ENCODE peak calls at places on chromosomes 7 and 10, in nine cellular contexts. E is breast epithelium; W is activated naive CD4-positive, alpha-beta T cell; S is NCI-H1092 treated with DMSO at 0.1 percent for 48 hours; Q is astrocyte of the spinal cord; Z is endothelial cell; B is Peyer's patch; G is stimulated activated CD4-positive, alpha-beta T cell treated with anti-CD3 and anti-CD28 coated beads, TNF-alpha, amount 100 ng/mL, for 48 hours; I is tibial artery. M is an unnamed sample.

GRCh38 chr7:126202177-126202576 is 1050.6 kb downstream of the GRM8 start:
- DNase-seq in B (no peak), S (no peak), G (no peak), Z (no peak), Q (no peak), E (no peak), I (no peak), W (no peak), M (no peak)

GRCh38 chr7:4765776-4766490 is 9.5 kb upstream of the AP5Z1 start:
- DNase-seq in I (no peak), E (no peak), W (no peak), S (no peak), Q (no peak), Z (no peak), B (no peak), G (no peak), M (no peak)

GRCh38 chr7:36014961-36015360 is 138.1 kb upstream of the EEPD1 start:
- DNase-seq in W (no peak), Q (no peak), B (no peak), S (no peak), G (no peak), Z (no peak), E (no peak), I (no peak), M (no peak)

GRCh38 chr7:44325811-44326241 is 432 bp upstream of the CAMK2B start:
- DNase-seq in G (no peak), E (no peak), Q (no peak), S (peak), B (peak), Z (no peak), I (no peak), W (no peak), M (no peak)

GRCh38 chr10:60130130-60130579 is 223.8 kb upstream of the CCDC6 start:
- DNase-seq in Z (no peak), S (no peak), G (no peak), B (peak), E (no peak), W (no peak), Q (no peak), I (no peak), M (no peak)

GRCh38 chr10:28217848-28218247 is 85.0 kb downstream of the MPP7 start:
- DNase-seq in Q (peak), G (no peak), I (no peak), E (no peak), Z (no peak), B (no peak), S (no peak), W (no peak), M (no peak)

GRCh38 chr7:158655931-158656441 is 48.6 kb downstream of the NCAPG2 start:
- DNase-seq in I (no peak), G (peak), E (no peak), S (no peak), Q (no peak), W (no peak), B (no peak), Z (no peak), M (no peak)

GRCh38 chr7:69457912-69458491 is 140.3 kb upstream of the AUTS2 start:
- DNase-seq in B (no peak), E (no peak), G (no peak), Z (no peak), S (peak), I (no peak), W (no peak), Q (peak), M (peak)

GRCh38 chr7:69019437-69019836 is 578.8 kb upstream of the AUTS2 start:
- DNase-seq in S (no peak), B (no peak), Q (no peak), G (no peak), E (no peak), W (no peak), I (no peak), Z (no peak), M (no peak)

GRCh38 chr10:29858352-29859267 is 200.8 kb downstream of the JCAD start:
- DNase-seq in Z (peak), W (no peak), G (no peak), I (peak), B (peak), E (peak), S (peak), Q (peak), M (peak)

GRCh38 chr7:93890464-93891068 is at the start of gene TFPI2:
- DNase-seq in I (no peak), G (no peak), E (no peak), B (no peak), W (no peak), Z (peak), Q (peak), S (no peak), M (no peak)

GRCh38 chr7:20199015-20199737 is 18.0 kb downstream of the MACC1 start:
- DNase-seq in Z (no peak), I (peak), E (no peak), W (no peak), Q (peak), B (peak), G (no peak), S (peak), M (peak)

GRCh38 chr10:43778571-43778970 is 129.9 kb upstream of the ZNF32 start:
- DNase-seq in B (no peak), I (no peak), S (no peak), G (no peak), E (no peak), Q (no peak), Z (no peak), W (no peak), M (no peak)

GRCh38 chr7:158284617-158285382 is 302.8 kb downstream of the PTPRN2 start:
- DNase-seq in W (no peak), Q (no peak), I (peak), Z (no peak), B (peak), S (no peak), G (no peak), E (no peak), M (no peak)

GRCh38 chr10:5960070-5960972 is 17.0 kb downstream of the IL15RA start:
- DNase-seq in W (no peak), S (no peak), E (peak), Q (peak), I (no peak), G (no peak), B (peak), Z (no peak), M (peak)

GRCh38 chr10:77620731-77621130 is 16.9 kb downstream of the KCNMA1 start:
- DNase-seq in Q (peak), W (no peak), Z (no peak), G (no peak), E (no peak), S (no peak), B (no peak), I (no peak), M (no peak)

GRCh38 chr7:135877799-135878198 is 99.4 kb downstream of the MTPN start:
- DNase-seq in G (no peak), S (no peak), I (no peak), B (no peak), Q (peak), Z (no peak), W (no peak), E (no peak), M (no peak)

GRCh38 chr7:99730262-99730810 is 4.7 kb downstream of the CYP3A7 start:
- DNase-seq in W (no peak), Z (no peak), Q (no peak), I (no peak), E (no peak), G (no peak), S (no peak), B (no peak), M (no peak)

GRCh38 chr10:113788604-113789083 is 37.2 kb downstream of the PLEKHS1 start:
- DNase-seq in W (no peak), I (peak), G (no peak), E (no peak), Q (peak), B (no peak), S (no peak), Z (no peak), M (no peak)

GRCh38 chr7:156927571-156928405 is 21.7 kb upstream of the NOM1 start:
- DNase-seq in G (no peak), W (no peak), S (no peak), Q (no peak), B (peak), I (no peak), E (no peak), Z (no peak), M (peak)

GRCh38 chr10:96390460-96390864 is 31.7 kb upstream of the OPALIN start:
- DNase-seq in G (no peak), B (no peak), E (peak), S (peak), I (peak), Z (no peak), W (no peak), Q (no peak), M (no peak)

GRCh38 chr10:11014671-11015141 is 3.0 kb upstream of the CELF2 start:
- DNase-seq in S (peak), Q (no peak), E (no peak), B (no peak), Z (no peak), G (no peak), I (no peak), W (no peak), M (no peak)